ENCODE peak calls at places on chromosome 9, in six cellular contexts. P is trophoblast cell, G is neuronal stem cell, S is IMR-90, W is mesenchymal stem cell, K is H1. I is an unnamed sample.

GRCh38 chr9:19252174-19252884 is 21.8 kb downstream of the DENND4C start:
- DNase-seq in P (no peak), S (no peak), G (no peak), K (no peak), W (no peak), I (no peak)

GRCh38 chr9:34463098-34463900 is 4.7 kb downstream of the DNAI1 start:
- DNase-seq in W (peak), S (peak), P (no peak), K (no peak), G (no peak), I (no peak)

GRCh38 chr9:92633879-92634278 is 36.1 kb downstream of the IPPK start:
- DNase-seq in K (no peak), W (no peak), P (no peak), G (no peak), S (no peak), I (peak)

GRCh38 chr9:80948107-80948506 is 741.2 kb downstream of the TLE1 start:
- DNase-seq in W (no peak), P (no peak), K (no peak), S (no peak), G (no peak), I (no peak)

GRCh38 chr9:37747271-37747753 is 6.3 kb upstream of the TRMT10B start:
- DNase-seq in S (peak), K (no peak), P (peak), W (peak), G (peak), I (peak)

GRCh38 chr9:122261469-122261881 is 3.2 kb downstream of the RBM18 start:
- DNase-seq in S (peak), G (no peak), K (no peak), P (no peak), W (peak), I (no peak)

GRCh38 chr9:121651295-121652036 is at the start of gene DAB2IP:
- DNase-seq in K (no peak), P (no peak), G (peak), W (peak), S (peak), I (peak)

GRCh38 chr9:8366161-8366926 is 566.8 kb upstream of the DMAC1 start:
- DNase-seq in K (no peak), S (peak), W (no peak), G (no peak), P (peak), I (no peak)

GRCh38 chr9:5286262-5286661 is 18.3 kb downstream of the RLN2 start:
- DNase-seq in S (no peak), W (no peak), G (no peak), K (no peak), P (no peak), I (no peak)

GRCh38 chr9:121450241-121450640 is 49.4 kb downstream of the GGTA1 start:
- DNase-seq in K (no peak), W (peak), P (no peak), S (no peak), G (no peak), I (no peak)

GRCh38 chr9:109904666-109905065 is 124.7 kb downstream of the PALM2AKAP2 start:
- DNase-seq in K (no peak), W (no peak), G (no peak), S (no peak), P (no peak), I (no peak)

GRCh38 chr9:113184509-113184908 is 33.7 kb downstream of the SLC31A2 start:
- DNase-seq in K (no peak), P (no peak), G (no peak), S (peak), W (peak), I (no peak)

GRCh38 chr9:134295101-134295745 is 31.0 kb upstream of the RXRA start:
- DNase-seq in P (no peak), W (no peak), K (no peak), G (no peak), S (no peak), I (no peak)

GRCh38 chr9:21505425-21506179 is 23.5 kb upstream of the IFNE start:
- DNase-seq in P (no peak), K (no peak), S (peak), G (no peak), W (no peak), I (no peak)

DNA sequence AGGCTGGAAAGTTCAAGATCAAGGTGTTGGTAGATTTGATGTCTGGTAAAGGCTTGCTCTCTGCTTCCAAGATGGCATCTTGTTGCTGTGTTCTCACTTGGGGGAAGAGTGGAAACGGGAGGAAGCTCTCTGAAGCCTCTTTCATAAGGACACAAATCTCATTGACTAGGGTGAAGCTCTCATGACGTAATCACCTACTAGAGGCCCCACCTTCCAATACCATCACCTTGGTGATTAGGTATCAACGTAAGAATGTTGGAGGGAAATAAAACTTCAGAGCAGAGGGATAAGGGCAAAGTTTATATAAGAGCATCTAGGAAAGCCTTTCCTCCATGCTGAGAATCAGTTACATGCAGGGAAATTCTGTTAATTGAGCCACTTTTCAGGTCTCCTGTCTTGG is 15.4 kb upstream of the KLF9 start:
- DNase-seq in W (no peak), S (no peak), K (no peak), P (no peak), G (no peak), I (no peak)
- H2AFZ ChIP-seq in W (no peak), S (no peak), K (no peak), P (no peak), G (no peak), I (no peak)

GRCh38 chr9:129498451-129499376 is 122.2 kb downstream of the C9orf50 start:
- DNase-seq in K (no peak), P (no peak), S (no peak), W (peak), G (no peak), I (no peak)

GRCh38 chr9:129500863-129501770 is 119.8 kb downstream of the C9orf50 start:
- DNase-seq in G (no peak), P (no peak), K (no peak), W (no peak), S (no peak), I (no peak)

GRCh38 chr9:129497837-129498450 is 123.0 kb downstream of the C9orf50 start:
- DNase-seq in G (no peak), K (no peak), W (no peak), S (no peak), P (no peak), I (no peak)

GRCh38 chr9:129501771-129502324 is 119.1 kb downstream of the C9orf50 start:
- DNase-seq in K (no peak), G (no peak), W (peak), P (no peak), S (no peak), I (no peak)

DNA sequence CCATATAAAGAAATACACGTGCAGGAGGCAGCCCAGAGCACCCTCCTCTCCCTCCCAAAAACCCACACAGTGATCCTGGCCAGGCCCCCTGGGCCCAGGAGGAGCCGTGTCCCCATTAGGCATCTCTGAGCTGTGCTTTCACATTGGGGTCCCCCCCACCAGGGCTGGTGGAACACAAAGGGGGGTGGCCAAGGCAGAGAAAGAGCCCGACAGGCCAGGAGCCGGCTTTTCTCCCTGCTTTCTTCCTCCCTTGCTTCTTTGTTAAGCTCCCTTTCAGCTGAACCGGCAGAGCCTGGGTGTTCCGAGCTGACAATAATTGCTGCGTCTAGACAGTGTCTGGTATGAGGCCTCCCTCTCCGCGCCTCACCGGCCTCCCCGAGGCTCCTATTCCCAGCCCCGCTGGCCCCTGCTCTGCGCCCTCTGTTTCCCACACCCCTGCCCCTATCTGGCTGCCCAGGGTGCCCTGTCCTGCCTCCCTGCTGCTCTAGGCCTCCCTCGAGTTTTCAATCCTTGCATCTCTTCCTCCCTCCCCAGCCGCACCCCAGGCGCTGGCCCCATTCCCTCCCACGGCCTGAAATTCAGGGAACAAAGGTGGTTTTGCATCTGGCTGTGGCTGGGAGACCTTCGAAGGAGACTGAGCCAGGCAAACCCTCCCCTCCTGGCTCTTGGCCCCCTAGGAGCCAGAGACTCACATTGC is 120.6 kb downstream of the C9orf50 start:
- DNase-seq in G (peak), W (peak), S (no peak), K (no peak), P (peak), I (no peak)
- H3K18ac ChIP-seq in G (peak), W (peak), S (peak), K (peak), P (peak), I (no peak)

GRCh38 chr9:130938184-130938651 is 829 bp downstream of the FIBCD1 start:
- DNase-seq in S (no peak), P (no peak), K (no peak), W (no peak), G (no peak), I (no peak)
- H2AFZ ChIP-seq in S (peak), P (peak), K (no peak), W (no peak), G (peak), I (no peak)

DNA sequence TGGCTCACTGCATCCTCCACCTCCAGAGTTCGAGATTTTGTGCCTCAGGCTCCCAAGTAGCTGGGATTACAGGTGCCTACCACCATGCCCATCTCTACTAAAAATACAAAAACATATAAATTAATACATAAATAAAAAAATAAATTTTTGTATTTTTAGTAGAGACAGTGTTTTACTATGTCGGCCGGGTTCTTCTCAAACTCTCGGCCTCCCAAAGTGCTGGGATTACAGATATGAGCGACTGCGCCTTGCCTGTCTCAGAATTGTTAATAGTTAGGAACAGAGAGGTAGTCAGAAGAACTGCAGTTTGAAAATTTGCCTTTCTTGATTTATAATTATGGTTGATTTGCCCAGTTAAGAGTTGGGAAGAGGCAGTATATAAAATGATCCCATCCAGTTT is 2.8 kb downstream of the ATP6V1G1 start:
- DNase-seq in K (no peak), S (no peak), W (no peak), G (no peak), P (no peak), I (no peak)
- H3K18ac ChIP-seq in K (no peak), S (no peak), W (no peak), G (no peak), P (no peak), I (no peak)

GRCh38 chr9:102456562-102456961 is 538.6 kb upstream of the CYLC2 start:
- DNase-seq in S (no peak), P (no peak), W (no peak), K (no peak), G (no peak), I (no peak)
- H2AFZ ChIP-seq in S (no peak), P (no peak), W (no peak), K (no peak), G (no peak), I (no peak)

DNA sequence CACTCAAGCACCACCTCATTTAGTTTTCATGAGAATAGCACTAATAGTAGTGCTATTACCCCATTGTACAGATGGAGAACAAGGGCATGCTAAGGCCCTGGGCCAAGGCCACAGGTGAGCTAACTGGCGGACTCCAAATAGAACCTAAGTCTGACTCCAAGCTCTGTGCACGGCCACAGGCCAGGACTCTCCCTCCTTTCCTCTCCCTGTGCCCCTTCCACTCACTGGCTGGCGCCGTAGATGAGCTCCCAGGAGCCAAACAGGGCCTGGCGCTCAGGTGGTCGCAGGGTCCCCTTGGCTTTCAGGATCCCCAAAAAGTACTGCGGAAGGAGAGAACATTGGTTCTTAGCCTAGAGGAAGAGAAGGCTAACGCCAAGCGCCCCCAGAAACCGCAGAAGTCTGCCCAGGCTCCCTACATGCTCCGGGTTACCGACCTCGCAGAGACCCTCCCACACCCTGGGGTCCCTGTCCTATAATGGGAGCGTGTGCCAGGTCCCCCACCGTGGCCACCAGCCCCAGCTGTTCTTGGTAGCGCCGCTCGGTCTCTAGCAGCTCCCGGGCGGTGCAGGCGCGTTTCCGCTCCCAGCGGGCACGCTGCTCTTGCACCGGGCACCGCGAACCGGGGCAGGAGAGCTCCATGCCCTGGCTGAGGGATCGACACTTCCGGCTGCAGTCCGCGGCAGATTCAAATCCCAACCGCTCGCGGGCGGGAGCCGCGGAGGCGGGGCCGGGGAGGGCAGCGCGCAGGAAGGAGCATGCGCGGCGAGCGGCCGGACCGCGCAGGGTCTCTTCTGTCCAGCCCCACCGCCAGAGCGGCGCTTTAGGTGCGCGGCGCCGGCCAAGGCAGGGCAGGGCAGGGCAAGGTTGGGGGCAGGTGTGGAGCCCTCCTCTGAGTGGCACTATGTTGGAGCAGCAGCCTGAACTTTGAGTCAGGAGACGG is at the start of gene ARHGEF39:
- DNase-seq in K (peak), S (peak), G (peak), P (peak), W (peak), I (peak)
- H3K18ac ChIP-seq in K (peak), S (peak), G (peak), P (peak), W (peak), I (peak)

GRCh38 chr9:136535070-136535469 is 10.8 kb downstream of the NOTCH1 start:
- DNase-seq in G (no peak), K (no peak), P (no peak), S (no peak), W (no peak), I (no peak)
- H2AFZ ChIP-seq in G (no peak), K (no peak), P (no peak), S (no peak), W (no peak), I (no peak)

GRCh38 chr9:100352201-100352726 is 478 bp downstream of the TEX10 start:
- DNase-seq in K (no peak), G (peak), P (peak), W (peak), S (peak), I (peak)
- H3K18ac ChIP-seq in K (peak), G (peak), P (peak), W (peak), S (peak), I (peak)

GRCh38 chr9:116721411-116721810 is 34.3 kb downstream of the TRIM32 start:
- DNase-seq in W (no peak), P (peak), G (no peak), S (no peak), K (no peak), I (no peak)
- H2AFZ ChIP-seq in W (no peak), P (no peak), G (no peak), S (no peak), K (no peak), I (no peak)